ENCODE peak calls at places on chromosomes 6 and 20, in ten cellular contexts. One of them, this sample, is unnamed.

GRCh38 chr6:129105035-129105434 is 222.1 kb downstream of the LAMA2 start:
- DNase-seq in body of pancreas: no peak
- DNase-seq in hypothalamus: no peak
- DNase-seq in effector CD4-positive, alpha-beta T cell: no peak
- DNase-seq in ELR: peak
- DNase-seq in T-helper 1 cell: no peak
- DNase-seq in left ventricle myocardium inferior: peak
- DNase-seq in lower lobe of right lung: no peak
- DNase-seq in HFFc6: no peak
- DNase-seq in sciatic nerve: no peak
- DNase-seq in this sample: no peak

GRCh38 chr20:44196278-44196677 is 9.3 kb upstream of the JPH2 start:
- DNase-seq in body of pancreas: no peak
- DNase-seq in T-helper 1 cell: no peak
- DNase-seq in left ventricle myocardium inferior: no peak
- DNase-seq in effector CD4-positive, alpha-beta T cell: no peak
- DNase-seq in sciatic nerve: no peak
- DNase-seq in hypothalamus: no peak
- DNase-seq in ELR: peak
- DNase-seq in HFFc6: peak
- DNase-seq in lower lobe of right lung: no peak
- DNase-seq in this sample: no peak

GRCh38 chr6:16238658-16239089 is 287 bp downstream of the GMPR start:
- DNase-seq in sciatic nerve: no peak
- DNase-seq in effector CD4-positive, alpha-beta T cell: no peak
- DNase-seq in HFFc6: no peak
- DNase-seq in hypothalamus: no peak
- DNase-seq in body of pancreas: no peak
- DNase-seq in lower lobe of right lung: no peak
- DNase-seq in ELR: no peak
- DNase-seq in T-helper 1 cell: peak
- DNase-seq in left ventricle myocardium inferior: no peak
- DNase-seq in this sample: no peak

GRCh38 chr20:11083841-11084240 is 410.0 kb upstream of the JAG1 start:
- DNase-seq in sciatic nerve: no peak
- DNase-seq in body of pancreas: no peak
- DNase-seq in hypothalamus: no peak
- DNase-seq in effector CD4-positive, alpha-beta T cell: no peak
- DNase-seq in ELR: peak
- DNase-seq in left ventricle myocardium inferior: no peak
- DNase-seq in HFFc6: no peak
- DNase-seq in lower lobe of right lung: no peak
- DNase-seq in T-helper 1 cell: no peak
- DNase-seq in this sample: no peak

GRCh38 chr20:20393207-20393606 is 25.3 kb downstream of the INSM1 start:
- DNase-seq in body of pancreas: no peak
- DNase-seq in hypothalamus: no peak
- DNase-seq in left ventricle myocardium inferior: no peak
- DNase-seq in ELR: peak
- DNase-seq in lower lobe of right lung: no peak
- DNase-seq in sciatic nerve: no peak
- DNase-seq in effector CD4-positive, alpha-beta T cell: no peak
- DNase-seq in HFFc6: peak
- DNase-seq in T-helper 1 cell: no peak
- DNase-seq in this sample: no peak

GRCh38 chr6:87078983-87079616 is 15.8 kb downstream of the CGA start:
- DNase-seq in body of pancreas: peak
- DNase-seq in HFFc6: peak
- DNase-seq in T-helper 1 cell: peak
- DNase-seq in effector CD4-positive, alpha-beta T cell: peak
- DNase-seq in hypothalamus: peak
- DNase-seq in ELR: peak
- DNase-seq in left ventricle myocardium inferior: peak
- DNase-seq in sciatic nerve: peak
- DNase-seq in lower lobe of right lung: peak
- DNase-seq in this sample: peak

GRCh38 chr6:106444777-106445507 is 84.4 kb downstream of the CRYBG1 start:
- DNase-seq in effector CD4-positive, alpha-beta T cell: peak
- DNase-seq in sciatic nerve: no peak
- DNase-seq in body of pancreas: no peak
- DNase-seq in lower lobe of right lung: no peak
- DNase-seq in ELR: peak
- DNase-seq in left ventricle myocardium inferior: no peak
- DNase-seq in hypothalamus: no peak
- DNase-seq in T-helper 1 cell: peak
- DNase-seq in HFFc6: peak
- DNase-seq in this sample: no peak

GRCh38 chr6:137641474-137642077 is 147.4 kb upstream of the OLIG3 start:
- DNase-seq in T-helper 1 cell: peak
- DNase-seq in effector CD4-positive, alpha-beta T cell: peak
- DNase-seq in left ventricle myocardium inferior: peak
- DNase-seq in ELR: peak
- DNase-seq in sciatic nerve: peak
- DNase-seq in body of pancreas: peak
- DNase-seq in hypothalamus: peak
- DNase-seq in HFFc6: peak
- DNase-seq in lower lobe of right lung: peak
- DNase-seq in this sample: peak

GRCh38 chr20:17896771-17897369 is 71.7 kb downstream of the SNX5 start:
- DNase-seq in sciatic nerve: no peak
- DNase-seq in effector CD4-positive, alpha-beta T cell: no peak
- DNase-seq in HFFc6: no peak
- DNase-seq in T-helper 1 cell: no peak
- DNase-seq in body of pancreas: no peak
- DNase-seq in left ventricle myocardium inferior: no peak
- DNase-seq in lower lobe of right lung: no peak
- DNase-seq in hypothalamus: no peak
- DNase-seq in ELR: peak
- DNase-seq in this sample: no peak

GRCh38 chr6:134826889-134827737 is 122.8 kb downstream of the ALDH8A1 start:
- DNase-seq in effector CD4-positive, alpha-beta T cell: no peak
- DNase-seq in HFFc6: peak
- DNase-seq in left ventricle myocardium inferior: peak
- DNase-seq in lower lobe of right lung: no peak
- DNase-seq in hypothalamus: no peak
- DNase-seq in T-helper 1 cell: no peak
- DNase-seq in sciatic nerve: peak
- DNase-seq in ELR: peak
- DNase-seq in body of pancreas: peak
- DNase-seq in this sample: no peak

GRCh38 chr6:42449917-42450313 is 1.8 kb downstream of the TRERF1 start:
- DNase-seq in ELR: peak
- DNase-seq in hypothalamus: no peak
- DNase-seq in HFFc6: peak
- DNase-seq in sciatic nerve: no peak
- DNase-seq in effector CD4-positive, alpha-beta T cell: no peak
- DNase-seq in T-helper 1 cell: peak
- DNase-seq in left ventricle myocardium inferior: no peak
- DNase-seq in body of pancreas: no peak
- DNase-seq in lower lobe of right lung: no peak
- DNase-seq in this sample: no peak

GRCh38 chr20:19314619-19315018 is 102.2 kb downstream of the SLC24A3 start:
- DNase-seq in HFFc6: no peak
- DNase-seq in hypothalamus: no peak
- DNase-seq in sciatic nerve: no peak
- DNase-seq in body of pancreas: no peak
- DNase-seq in left ventricle myocardium inferior: no peak
- DNase-seq in ELR: no peak
- DNase-seq in effector CD4-positive, alpha-beta T cell: no peak
- DNase-seq in T-helper 1 cell: no peak
- DNase-seq in lower lobe of right lung: no peak
- DNase-seq in this sample: no peak

GRCh38 chr20:50427740-50428462 is 82.3 kb upstream of the PTPN1 start:
- DNase-seq in effector CD4-positive, alpha-beta T cell: no peak
- DNase-seq in lower lobe of right lung: no peak
- DNase-seq in body of pancreas: peak
- DNase-seq in T-helper 1 cell: no peak
- DNase-seq in sciatic nerve: no peak
- DNase-seq in ELR: no peak
- DNase-seq in hypothalamus: no peak
- DNase-seq in left ventricle myocardium inferior: peak
- DNase-seq in HFFc6: no peak
- DNase-seq in this sample: no peak

GRCh38 chr6:68059894-68060293 is 575.2 kb upstream of the ADGRB3 start:
- DNase-seq in body of pancreas: no peak
- DNase-seq in T-helper 1 cell: no peak
- DNase-seq in sciatic nerve: no peak
- DNase-seq in left ventricle myocardium inferior: no peak
- DNase-seq in effector CD4-positive, alpha-beta T cell: no peak
- DNase-seq in hypothalamus: no peak
- DNase-seq in ELR: no peak
- DNase-seq in HFFc6: no peak
- DNase-seq in lower lobe of right lung: no peak
- DNase-seq in this sample: no peak

GRCh38 chr20:62454936-62455673 is 20.7 kb downstream of the GATA5 start:
- DNase-seq in body of pancreas: no peak
- DNase-seq in hypothalamus: no peak
- DNase-seq in ELR: no peak
- DNase-seq in lower lobe of right lung: no peak
- DNase-seq in left ventricle myocardium inferior: no peak
- DNase-seq in sciatic nerve: no peak
- DNase-seq in T-helper 1 cell: no peak
- DNase-seq in effector CD4-positive, alpha-beta T cell: no peak
- DNase-seq in HFFc6: no peak
- DNase-seq in this sample: no peak

GRCh38 chr20:45456632-45457031 is 12.9 kb upstream of the WFDC2 start:
- DNase-seq in ELR: peak
- DNase-seq in effector CD4-positive, alpha-beta T cell: no peak
- DNase-seq in hypothalamus: no peak
- DNase-seq in T-helper 1 cell: peak
- DNase-seq in HFFc6: no peak
- DNase-seq in sciatic nerve: no peak
- DNase-seq in body of pancreas: peak
- DNase-seq in left ventricle myocardium inferior: no peak
- DNase-seq in lower lobe of right lung: peak
- DNase-seq in this sample: no peak

GRCh38 chr6:13846841-13847240 is 32.5 kb upstream of the MCUR1 start:
- DNase-seq in effector CD4-positive, alpha-beta T cell: no peak
- DNase-seq in lower lobe of right lung: no peak
- DNase-seq in ELR: no peak
- DNase-seq in hypothalamus: no peak
- DNase-seq in sciatic nerve: no peak
- DNase-seq in left ventricle myocardium inferior: no peak
- DNase-seq in HFFc6: no peak
- DNase-seq in T-helper 1 cell: no peak
- DNase-seq in body of pancreas: no peak
- DNase-seq in this sample: no peak